ENCODE peak calls at places on chromosome 9, in six cellular contexts. S, A, F, Y, G and D are unnamed samples.

GRCh38 chr9:124011460-124012301 is at the start of gene LHX2:
- DNase-seq in F (no peak), S (no peak), A (no peak), G (peak), Y (peak), D (peak)

GRCh38 chr9:134766587-134766986 is 114.0 kb upstream of the FCN2 start:
- DNase-seq in Y (no peak), G (no peak), A (no peak), F (no peak), S (no peak), D (no peak)

GRCh38 chr9:84807870-84808385 is 138.4 kb downstream of the NTRK2 start:
- DNase-seq in A (no peak), G (no peak), S (no peak), Y (no peak), F (no peak), D (no peak)

GRCh38 chr9:114281421-114282103 is 41.3 kb upstream of the ORM1 start:
- DNase-seq in A (no peak), S (no peak), F (peak), G (no peak), Y (no peak), D (no peak)

GRCh38 chr9:114289571-114290481 is 33.1 kb upstream of the ORM1 start:
- DNase-seq in S (no peak), Y (no peak), A (no peak), F (peak), G (peak), D (no peak)

GRCh38 chr9:27529316-27530278 is at the start of gene MOB3B:
- DNase-seq in F (no peak), A (peak), Y (peak), S (peak), G (peak), D (peak)

GRCh38 chr9:134164879-134165278 is 515 bp upstream of the RNU6ATAC start:
- DNase-seq in G (no peak), A (no peak), Y (no peak), S (no peak), F (no peak), D (no peak)

GRCh38 chr9:27470291-27470805 is 53.7 kb upstream of the IFNK start:
- DNase-seq in A (no peak), F (no peak), S (no peak), Y (no peak), G (no peak), D (no peak)

GRCh38 chr9:112041536-112042243 is 133.4 kb downstream of the SUSD1 start:
- DNase-seq in F (no peak), A (no peak), Y (no peak), S (no peak), G (no peak), D (no peak)

GRCh38 chr9:127928232-127929043 is 2.1 kb downstream of the PIP5KL1 start:
- DNase-seq in A (no peak), S (no peak), Y (no peak), G (no peak), F (no peak), D (no peak)

GRCh38 chr9:121884057-121884512 is 209.0 kb downstream of the TTLL11 start:
- DNase-seq in S (no peak), F (no peak), A (no peak), Y (no peak), G (no peak), D (no peak)

GRCh38 chr9:86546712-86547111 is 192.5 kb upstream of the TUT7 start:
- DNase-seq in A (no peak), G (no peak), F (no peak), Y (no peak), S (no peak), D (no peak)

GRCh38 chr9:86406366-86406765 is 52.2 kb upstream of the TUT7 start:
- DNase-seq in F (no peak), Y (no peak), G (no peak), S (peak), A (no peak), D (no peak)

GRCh38 chr9:81605154-81605670 is 84.1 kb downstream of the TLE1 start:
- DNase-seq in A (no peak), Y (no peak), S (no peak), F (no peak), G (no peak), D (no peak)

GRCh38 chr9:86822006-86822405 is 125.3 kb downstream of the GAS1 start:
- DNase-seq in F (no peak), G (no peak), A (no peak), S (no peak), Y (no peak), D (no peak)

GRCh38 chr9:113274474-113275146 is 762 bp downstream of the CDC26 start:
- DNase-seq in S (peak), A (no peak), Y (no peak), F (no peak), G (no peak), D (no peak)

GRCh38 chr9:116084497-116084896 is 69.1 kb upstream of the PAPPA start:
- DNase-seq in G (no peak), Y (no peak), S (no peak), A (no peak), F (no peak), D (no peak)

GRCh38 chr9:101727621-101728524 is 10.6 kb downstream of the GRIN3A start:
- DNase-seq in G (peak), F (no peak), S (no peak), A (peak), Y (no peak), D (no peak)

GRCh38 chr9:34072868-34073590 is 24.3 kb upstream of the UBAP2 start:
- DNase-seq in Y (peak), A (no peak), S (peak), F (no peak), G (peak), D (no peak)

GRCh38 chr9:6272229-6272597 is 56.0 kb upstream of the TPD52L3 start:
- DNase-seq in Y (peak), G (no peak), A (no peak), S (peak), F (peak), D (no peak)

GRCh38 chr9:98288876-98289275 is 33.4 kb upstream of the TBC1D2 start:
- DNase-seq in Y (no peak), A (no peak), F (no peak), G (peak), S (no peak), D (no peak)

GRCh38 chr9:71767421-71768321 is 642 bp downstream of the CEMIP2 start:
- DNase-seq in S (no peak), Y (peak), G (peak), F (no peak), A (no peak), D (no peak)

GRCh38 chr9:97615439-97616072 is 17.6 kb downstream of the TSTD2 start:
- DNase-seq in F (no peak), A (no peak), S (peak), G (peak), Y (peak), D (no peak)

GRCh38 chr9:4164356-4164755 is 135.5 kb downstream of the GLIS3 start:
- DNase-seq in A (no peak), S (no peak), G (no peak), F (no peak), Y (no peak), D (no peak)

GRCh38 chr9:87381050-87381711 is 116.5 kb upstream of the DAPK1 start:
- DNase-seq in Y (no peak), F (no peak), A (no peak), S (no peak), G (no peak), D (no peak)

GRCh38 chr9:129320575-129321311 is 142.7 kb upstream of the IER5L start:
- DNase-seq in F (peak), A (peak), G (peak), S (peak), Y (peak), D (peak)

GRCh38 chr9:18472915-18473314 is 1.0 kb upstream of the ADAMTSL1 start:
- DNase-seq in F (no peak), S (no peak), G (no peak), A (no peak), Y (no peak), D (no peak)

GRCh38 chr9:5832093-5832542 is 799 bp downstream of the ERMP1 start:
- DNase-seq in Y (no peak), A (peak), G (no peak), F (no peak), S (no peak), D (peak)

GRCh38 chr9:136192289-136193126 is 12.4 kb downstream of the LHX3 start:
- DNase-seq in F (no peak), A (no peak), S (no peak), Y (no peak), G (no peak), D (no peak)

GRCh38 chr9:113436753-113437515 is 26.4 kb downstream of the C9orf43 start:
- DNase-seq in F (no peak), Y (no peak), A (no peak), S (no peak), G (no peak), D (no peak)

GRCh38 chr9:107137495-107138202 is 145.4 kb upstream of the RAD23B start:
- DNase-seq in Y (no peak), A (no peak), G (no peak), S (no peak), F (no peak), D (peak)

GRCh38 chr9:23686257-23686656 is 139.8 kb downstream of the ELAVL2 start:
- DNase-seq in A (no peak), S (no peak), Y (no peak), G (no peak), F (no peak), D (no peak)

GRCh38 chr9:70823284-70823683 is 298.1 kb downstream of the TRPM3 start:
- DNase-seq in S (no peak), F (no peak), A (no peak), Y (no peak), G (no peak), D (no peak)

GRCh38 chr9:81002242-81002641 is 687.1 kb downstream of the TLE1 start:
- DNase-seq in A (no peak), F (no peak), Y (no peak), G (no peak), S (no peak), D (no peak)

GRCh38 chr9:111098661-111099060 is 60.4 kb upstream of the LPAR1 start:
- DNase-seq in Y (no peak), G (no peak), S (no peak), F (no peak), A (no peak), D (no peak)

GRCh38 chr9:133980864-133981588 is 11.1 kb downstream of the VAV2 start:
- DNase-seq in F (no peak), G (no peak), S (no peak), A (no peak), Y (no peak), D (no peak)

GRCh38 chr9:129880654-129881546 is 45.6 kb downstream of the USP20 start:
- DNase-seq in A (no peak), G (no peak), Y (no peak), S (no peak), F (no peak), D (no peak)

GRCh38 chr9:124797343-124798103 is 20.6 kb downstream of the OLFML2A start:
- DNase-seq in S (no peak), F (no peak), G (no peak), Y (peak), A (no peak), D (no peak)

GRCh38 chr9:128304151-128304970 is 17.9 kb downstream of the TRUB2 start:
- DNase-seq in G (no peak), F (no peak), Y (no peak), S (no peak), A (no peak), D (no peak)

GRCh38 chr9:75152416-75152815 is 64.1 kb downstream of the OSTF1 start:
- DNase-seq in G (no peak), F (no peak), S (no peak), Y (no peak), A (no peak), D (no peak)

GRCh38 chr9:21994996-21995651 is 533 bp downstream of the CDKN2B-AS1 start:
- DNase-seq in A (peak), S (peak), F (no peak), Y (peak), G (peak), D (peak)
- TF ChIP-seq POLR2AphosphoS5 in A (no peak), S (no peak), F (peak), Y (no peak), G (peak), D (peak)

GRCh38 chr9:20317701-20318100 is 304.6 kb downstream of the MLLT3 start:
- DNase-seq in A (no peak), G (no peak), Y (no peak), F (no peak), S (no peak), D (no peak)

GRCh38 chr9:20320921-20321320 is 301.4 kb downstream of the MLLT3 start:
- DNase-seq in G (no peak), S (no peak), A (no peak), F (no peak), Y (no peak), D (no peak)

GRCh38 chr9:20319241-20319640 is 303.1 kb downstream of the MLLT3 start:
- DNase-seq in Y (no peak), G (no peak), A (no peak), F (no peak), S (no peak), D (no peak)

GRCh38 chr9:20321683-20322082 is 300.6 kb downstream of the MLLT3 start:
- DNase-seq in Y (no peak), A (no peak), F (no peak), G (no peak), S (no peak), D (no peak)

DNA sequence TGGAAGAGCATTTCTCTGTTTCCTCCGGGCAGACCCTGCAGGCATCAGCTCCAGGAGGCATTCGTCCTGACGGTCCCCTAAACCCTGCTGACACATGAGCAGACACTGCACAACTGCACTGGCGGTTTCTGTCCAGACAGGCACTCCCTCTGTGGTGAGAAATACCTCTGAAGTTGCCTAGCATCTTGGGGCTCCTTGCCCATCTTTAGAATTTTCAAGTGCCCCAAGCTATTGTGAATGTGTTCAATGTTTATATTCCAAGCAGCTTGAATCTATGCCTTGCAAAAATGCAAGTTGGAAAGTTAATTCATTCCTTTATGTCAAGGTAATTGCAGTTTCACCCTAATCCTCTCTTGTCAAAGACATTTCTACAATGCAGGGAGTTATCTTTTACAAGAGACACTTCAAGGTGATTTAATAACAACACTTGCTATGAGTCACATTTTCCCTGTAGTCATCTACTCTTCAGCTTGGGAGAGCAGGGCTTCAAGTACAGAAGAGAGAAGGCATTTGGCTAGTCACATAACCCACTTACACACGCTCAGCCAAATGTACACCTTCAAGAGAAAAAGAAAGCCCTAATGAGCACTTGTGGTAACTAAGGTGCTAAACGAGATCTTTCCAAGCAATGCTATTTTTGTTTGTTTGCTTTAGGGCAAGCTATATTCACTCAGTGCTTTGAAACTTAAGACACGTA is 302.5 kb downstream of the MLLT3 start:
- DNase-seq in F (no peak), A (no peak), Y (no peak), G (no peak), S (peak), D (no peak)
- TF ChIP-seq POLR2AphosphoS5 in F (no peak), A (no peak), Y (no peak), G (no peak), S (no peak), D (no peak)

DNA sequence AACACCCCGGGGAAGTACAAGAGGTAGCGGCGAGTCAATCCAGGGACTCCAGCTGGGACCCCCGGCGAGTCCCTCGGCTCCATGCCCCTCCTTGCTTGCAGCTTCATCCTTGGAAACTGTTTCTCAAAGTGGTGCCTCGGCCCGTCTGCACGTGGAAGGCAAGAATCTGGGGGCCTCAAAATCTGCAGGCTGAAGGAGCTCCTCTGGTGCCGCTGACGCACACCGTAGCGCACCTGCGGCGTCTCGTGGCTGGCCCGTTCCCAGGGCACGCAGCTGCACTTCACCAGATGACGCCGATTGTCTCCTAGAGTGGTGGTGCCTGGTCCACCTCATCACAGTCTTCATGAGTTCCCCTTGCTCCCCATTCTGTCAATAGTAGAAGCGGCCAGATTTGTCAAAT is 38.5 kb downstream of the GTF3C4 start:
- DNase-seq in Y (no peak), A (no peak), G (no peak), S (no peak), F (no peak), D (no peak)
- TF ChIP-seq POLR2AphosphoS5 in Y (no peak), A (no peak), G (no peak), S (no peak), F (no peak), D (no peak)

GRCh38 chr9:137452761-137453642 is 6.1 kb downstream of the NSMF start:
- DNase-seq in G (peak), A (no peak), S (no peak), F (no peak), Y (no peak), D (no peak)

GRCh38 chr9:137454506-137455360 is 4.4 kb downstream of the NSMF start:
- DNase-seq in Y (peak), S (no peak), A (no peak), G (peak), F (no peak), D (no peak)

GRCh38 chr9:137451976-137452760 is 7.0 kb downstream of the NSMF start:
- DNase-seq in A (no peak), S (no peak), G (peak), Y (no peak), F (no peak), D (peak)

GRCh38 chr9:137454145-137454505 is 5.0 kb downstream of the NSMF start:
- DNase-seq in G (peak), Y (peak), A (peak), F (no peak), S (no peak), D (peak)

GRCh38 chr9:137453643-137454081 is 5.5 kb downstream of the NSMF start:
- DNase-seq in G (peak), F (no peak), S (peak), A (peak), Y (peak), D (peak)
- TF ChIP-seq POLR2AphosphoS5 in G (no peak), F (no peak), S (no peak), A (no peak), Y (no peak), D (peak)